ENCODE peak calls at places on chromosomes 7 and 10, in five cellular contexts. One of them, this sample, is unnamed.

GRCh38 chr10:68158031-68158430 is 48.7 kb downstream of the MYPN start:
- DNase-seq in pancreas: no peak
- DNase-seq in neural progenitor cell: no peak
- DNase-seq in adrenal gland: peak; percentile 36
- DNase-seq in upper lobe of right lung: no peak
- DNase-seq in this sample: no peak

GRCh38 chr7:134886353-134887057 is 99.8 kb upstream of the AGBL3 start:
- DNase-seq in neural progenitor cell: no peak
- DNase-seq in pancreas: no peak
- DNase-seq in adrenal gland: peak; percentile 57
- DNase-seq in upper lobe of right lung: no peak
- DNase-seq in this sample: no peak

GRCh38 chr7:5754981-5755599 is 26.4 kb downstream of the RNF216 start:
- DNase-seq in adrenal gland: no peak
- DNase-seq in upper lobe of right lung: no peak
- DNase-seq in pancreas: no peak
- DNase-seq in neural progenitor cell: no peak
- DNase-seq in this sample: no peak

GRCh38 chr7:43922726-43923125 is 3.5 kb upstream of the UBE2D4 start:
- DNase-seq in pancreas: no peak
- DNase-seq in upper lobe of right lung: no peak
- DNase-seq in adrenal gland: no peak
- DNase-seq in neural progenitor cell: no peak
- DNase-seq in this sample: no peak

GRCh38 chr7:85103962-85104361 is 82.9 kb downstream of the SEMA3D start:
- DNase-seq in neural progenitor cell: no peak
- DNase-seq in adrenal gland: no peak
- DNase-seq in pancreas: no peak
- DNase-seq in upper lobe of right lung: no peak
- DNase-seq in this sample: no peak

GRCh38 chr7:147419001-147419400 is 1171.6 kb upstream of the C7orf33 start:
- DNase-seq in adrenal gland: no peak
- DNase-seq in pancreas: no peak
- DNase-seq in neural progenitor cell: peak; percentile 38
- DNase-seq in upper lobe of right lung: no peak
- DNase-seq in this sample: no peak

GRCh38 chr10:127006453-127006852 is 101.2 kb downstream of the DOCK1 start:
- DNase-seq in upper lobe of right lung: no peak
- DNase-seq in adrenal gland: no peak
- DNase-seq in pancreas: no peak
- DNase-seq in neural progenitor cell: no peak
- DNase-seq in this sample: no peak

GRCh38 chr7:157954901-157955300 is 618.1 kb downstream of the DNAJB6 start:
- DNase-seq in upper lobe of right lung: no peak
- DNase-seq in adrenal gland: no peak
- DNase-seq in neural progenitor cell: no peak
- DNase-seq in pancreas: no peak
- DNase-seq in this sample: no peak

GRCh38 chr10:35236739-35237138 is 99.6 kb upstream of the CCNY start:
- DNase-seq in adrenal gland: no peak
- DNase-seq in upper lobe of right lung: no peak
- DNase-seq in pancreas: no peak
- DNase-seq in neural progenitor cell: peak; percentile 49
- DNase-seq in this sample: no peak

GRCh38 chr10:124636271-124636993 is 107.7 kb downstream of the FAM53B start:
- DNase-seq in pancreas: peak; percentile 53
- DNase-seq in adrenal gland: no peak
- DNase-seq in neural progenitor cell: no peak
- DNase-seq in upper lobe of right lung: no peak
- DNase-seq in this sample: no peak

GRCh38 chr7:5445991-5446594 is 22.5 kb upstream of the TNRC18 start:
- DNase-seq in adrenal gland: no peak
- DNase-seq in neural progenitor cell: peak; percentile 2
- DNase-seq in pancreas: no peak
- DNase-seq in upper lobe of right lung: no peak
- DNase-seq in this sample: no peak

GRCh38 chr10:124708922-124709520 is 35.2 kb downstream of the FAM53B start:
- DNase-seq in adrenal gland: no peak
- DNase-seq in neural progenitor cell: peak; percentile 64
- DNase-seq in pancreas: no peak
- DNase-seq in upper lobe of right lung: no peak
- DNase-seq in this sample: no peak

GRCh38 chr7:33459340-33459751 is 330.0 kb downstream of the BBS9 start:
- DNase-seq in pancreas: no peak
- DNase-seq in neural progenitor cell: peak; percentile 70
- DNase-seq in upper lobe of right lung: no peak
- DNase-seq in adrenal gland: no peak
- DNase-seq in this sample: no peak

GRCh38 chr7:18201349-18201748 is 173.7 kb upstream of the PRPS1L1 start:
- DNase-seq in adrenal gland: no peak
- DNase-seq in neural progenitor cell: no peak
- DNase-seq in pancreas: no peak
- DNase-seq in upper lobe of right lung: no peak
- DNase-seq in this sample: no peak

GRCh38 chr7:111138196-111138569 is 47.3 kb downstream of the LRRN3 start:
- DNase-seq in adrenal gland: peak; percentile 79
- DNase-seq in pancreas: no peak
- DNase-seq in upper lobe of right lung: peak; percentile 28
- DNase-seq in neural progenitor cell: peak; percentile 11
- DNase-seq in this sample: peak; percentile 27

GRCh38 chr7:100829150-100829716 is 1.9 kb upstream of the EPHB4 start:
- DNase-seq in neural progenitor cell: no peak
- DNase-seq in pancreas: peak; percentile 38
- DNase-seq in upper lobe of right lung: peak; percentile 70
- DNase-seq in adrenal gland: peak; percentile 59
- DNase-seq in this sample: no peak

GRCh38 chr7:111474723-111475418 is 87.4 kb downstream of the IMMP2L start:
- DNase-seq in adrenal gland: no peak
- DNase-seq in neural progenitor cell: no peak
- DNase-seq in pancreas: no peak
- DNase-seq in upper lobe of right lung: no peak
- DNase-seq in this sample: no peak

GRCh38 chr7:127798769-127799372 is 146.9 kb downstream of the SND1 start:
- DNase-seq in pancreas: no peak
- DNase-seq in upper lobe of right lung: no peak
- DNase-seq in adrenal gland: no peak
- DNase-seq in neural progenitor cell: no peak
- DNase-seq in this sample: no peak

GRCh38 chr7:140084972-140085371 is 22.2 kb upstream of the PARP12 start:
- DNase-seq in adrenal gland: no peak
- DNase-seq in neural progenitor cell: no peak
- DNase-seq in upper lobe of right lung: no peak
- DNase-seq in pancreas: no peak
- DNase-seq in this sample: no peak

GRCh38 chr7:128835790-128836641 is 5.8 kb downstream of the FLNC start:
- DNase-seq in adrenal gland: no peak
- DNase-seq in neural progenitor cell: no peak
- DNase-seq in pancreas: no peak
- DNase-seq in upper lobe of right lung: peak; percentile 53
- DNase-seq in this sample: no peak

GRCh38 chr10:70903262-70903921 is 15.0 kb upstream of the PCBD1 start:
- DNase-seq in neural progenitor cell: peak; percentile 61
- DNase-seq in adrenal gland: peak; percentile 45
- DNase-seq in pancreas: peak; percentile 72
- DNase-seq in upper lobe of right lung: no peak
- DNase-seq in this sample: no peak

GRCh38 chr10:114631678-114632417 is 26.2 kb downstream of the ABLIM1 start:
- DNase-seq in neural progenitor cell: peak; percentile 82
- DNase-seq in upper lobe of right lung: peak; percentile 72
- DNase-seq in adrenal gland: peak; percentile 72
- DNase-seq in pancreas: peak; percentile 63
- DNase-seq in this sample: no peak

GRCh38 chr10:80540136-80540535 is 2.4 kb downstream of the SH2D4B start:
- DNase-seq in neural progenitor cell: no peak
- DNase-seq in upper lobe of right lung: no peak
- DNase-seq in adrenal gland: no peak
- DNase-seq in pancreas: no peak
- DNase-seq in this sample: no peak

GRCh38 chr10:86164216-86164774 is 202.3 kb downstream of the GRID1 start:
- DNase-seq in upper lobe of right lung: peak; percentile 18
- DNase-seq in pancreas: peak; percentile 16
- DNase-seq in adrenal gland: no peak
- DNase-seq in neural progenitor cell: no peak
- DNase-seq in this sample: no peak

GRCh38 chr10:49484501-49485230 is 54.3 kb downstream of the ERCC6 start:
- DNase-seq in neural progenitor cell: no peak
- DNase-seq in adrenal gland: no peak
- DNase-seq in pancreas: no peak
- DNase-seq in upper lobe of right lung: no peak
- DNase-seq in this sample: peak; percentile 22

GRCh38 chr7:100894860-100895700 is 608 bp downstream of the ACHE start:
- DNase-seq in upper lobe of right lung: peak; percentile 80
- DNase-seq in pancreas: peak; percentile 87
- DNase-seq in neural progenitor cell: peak; percentile 93
- DNase-seq in adrenal gland: no peak
- DNase-seq in this sample: no peak

GRCh38 chr10:28623483-28623882 is 53.8 kb upstream of the BAMBI start:
- DNase-seq in upper lobe of right lung: no peak
- DNase-seq in neural progenitor cell: no peak
- DNase-seq in adrenal gland: no peak
- DNase-seq in pancreas: no peak
- DNase-seq in this sample: no peak

GRCh38 chr7:140533394-140533872 is 54.1 kb upstream of the MKRN1 start:
- DNase-seq in adrenal gland: no peak
- DNase-seq in pancreas: no peak
- DNase-seq in neural progenitor cell: no peak
- DNase-seq in upper lobe of right lung: no peak
- DNase-seq in this sample: no peak

GRCh38 chr10:61188691-61189090 is 244.7 kb upstream of the RHOBTB1 start:
- DNase-seq in neural progenitor cell: no peak
- DNase-seq in adrenal gland: no peak
- DNase-seq in upper lobe of right lung: no peak
- DNase-seq in pancreas: no peak
- DNase-seq in this sample: no peak

GRCh38 chr7:68537228-68538071 is 1060.8 kb upstream of the AUTS2 start:
- DNase-seq in upper lobe of right lung: no peak
- DNase-seq in pancreas: no peak
- DNase-seq in adrenal gland: no peak
- DNase-seq in neural progenitor cell: no peak
- DNase-seq in this sample: no peak

GRCh38 chr7:90276033-90276728 is 31.2 kb downstream of the CFAP69 start:
- DNase-seq in pancreas: no peak
- DNase-seq in neural progenitor cell: no peak
- DNase-seq in adrenal gland: no peak
- DNase-seq in upper lobe of right lung: no peak
- DNase-seq in this sample: no peak

GRCh38 chr10:128643658-128644057 is 517.4 kb upstream of the MKI67 start:
- DNase-seq in neural progenitor cell: no peak
- DNase-seq in pancreas: no peak
- DNase-seq in adrenal gland: no peak
- DNase-seq in upper lobe of right lung: no peak
- DNase-seq in this sample: no peak

GRCh38 chr7:100726998-100727761 is 6.2 kb upstream of the ZAN start:
- DNase-seq in upper lobe of right lung: no peak
- DNase-seq in neural progenitor cell: no peak
- DNase-seq in adrenal gland: no peak
- DNase-seq in pancreas: no peak
- DNase-seq in this sample: peak; percentile 82

GRCh38 chr10:75853085-75853484 is 421.7 kb downstream of the LRMDA start:
- DNase-seq in neural progenitor cell: no peak
- DNase-seq in pancreas: no peak
- DNase-seq in adrenal gland: no peak
- DNase-seq in upper lobe of right lung: no peak
- DNase-seq in this sample: no peak

GRCh38 chr10:102480396-102480795 is 22.1 kb downstream of the ACTR1A start:
- DNase-seq in upper lobe of right lung: no peak
- DNase-seq in pancreas: no peak
- DNase-seq in adrenal gland: no peak
- DNase-seq in neural progenitor cell: no peak
- DNase-seq in this sample: no peak

GRCh38 chr10:97553575-97554100 is 18.9 kb upstream of the ANKRD2 start:
- DNase-seq in neural progenitor cell: peak; percentile 88
- DNase-seq in adrenal gland: peak; percentile 72
- DNase-seq in pancreas: peak; percentile 75
- DNase-seq in upper lobe of right lung: peak; percentile 85
- DNase-seq in this sample: no peak

GRCh38 chr10:33015798-33016547 is 57.9 kb upstream of the ITGB1 start:
- DNase-seq in pancreas: no peak
- DNase-seq in neural progenitor cell: no peak
- DNase-seq in adrenal gland: no peak
- DNase-seq in upper lobe of right lung: no peak
- DNase-seq in this sample: no peak
- H3K4me3 ChIP-seq in pancreas: no peak overlapping the region
- H3K4me3 ChIP-seq in neural progenitor cell: no peak overlapping the region
- H3K4me3 ChIP-seq in adrenal gland: no peak overlapping the region
- H3K4me3 ChIP-seq in upper lobe of right lung: no peak overlapping the region
- H3K4me3 ChIP-seq in this sample: no peak overlapping the region

GRCh38 chr7:1301054-1301811 is 68.6 kb downstream of the UNCX start:
- DNase-seq in pancreas: peak; percentile 64
- DNase-seq in upper lobe of right lung: no peak
- DNase-seq in adrenal gland: no peak
- DNase-seq in neural progenitor cell: no peak
- DNase-seq in this sample: no peak

GRCh38 chr7:1301812-1302310 is 69.2 kb downstream of the UNCX start:
- DNase-seq in adrenal gland: no peak
- DNase-seq in upper lobe of right lung: no peak
- DNase-seq in pancreas: peak; percentile 26
- DNase-seq in neural progenitor cell: no peak
- DNase-seq in this sample: no peak

GRCh38 chr7:1300636-1301035 is 68.0 kb downstream of the UNCX start:
- DNase-seq in neural progenitor cell: no peak
- DNase-seq in upper lobe of right lung: no peak
- DNase-seq in adrenal gland: no peak
- DNase-seq in pancreas: peak; percentile 40
- DNase-seq in this sample: no peak

GRCh38 chr7:1300206-1300605 is 67.5 kb downstream of the UNCX start:
- DNase-seq in pancreas: peak; percentile 33
- DNase-seq in adrenal gland: no peak
- DNase-seq in upper lobe of right lung: no peak
- DNase-seq in neural progenitor cell: no peak
- DNase-seq in this sample: no peak

GRCh38 chr7:1302936-1303335 is 70.3 kb downstream of the UNCX start:
- DNase-seq in upper lobe of right lung: no peak
- DNase-seq in pancreas: peak; percentile 2
- DNase-seq in neural progenitor cell: no peak
- DNase-seq in adrenal gland: no peak
- DNase-seq in this sample: no peak
- TF ChIP-seq CTCF in upper lobe of right lung: no peak
- TF ChIP-seq CTCF in pancreas: no peak
- TF ChIP-seq CTCF in neural progenitor cell: no peak
- TF ChIP-seq CTCF in adrenal gland: no peak
- TF ChIP-seq CTCF in this sample: no peak

GRCh38 chr7:117764031-117764430 is 109.2 kb downstream of the CTTNBP2 start:
- DNase-seq in neural progenitor cell: no peak
- DNase-seq in pancreas: no peak
- DNase-seq in adrenal gland: no peak
- DNase-seq in upper lobe of right lung: no peak
- DNase-seq in this sample: no peak
- H3K4me3 ChIP-seq in neural progenitor cell: no peak overlapping the region
- H3K4me3 ChIP-seq in pancreas: no peak overlapping the region
- H3K4me3 ChIP-seq in adrenal gland: no peak overlapping the region
- H3K4me3 ChIP-seq in upper lobe of right lung: no peak overlapping the region
- H3K4me3 ChIP-seq in this sample: no peak overlapping the region

GRCh38 chr7:24284699-24285506 is 913 bp downstream of the NPY start:
- DNase-seq in neural progenitor cell: peak; percentile 71
- DNase-seq in adrenal gland: no peak
- DNase-seq in upper lobe of right lung: no peak
- DNase-seq in pancreas: peak; percentile 55
- DNase-seq in this sample: no peak
- TF ChIP-seq CTCF in neural progenitor cell: peak; percentile 35
- TF ChIP-seq CTCF in adrenal gland: no peak
- TF ChIP-seq CTCF in upper lobe of right lung: no peak
- TF ChIP-seq CTCF in pancreas: no peak
- TF ChIP-seq CTCF in this sample: peak; percentile 21